ENCODE peak calls at places on chromosomes 12 and 14, in eight cellular contexts. U, W, E, R, L, J, T and D are unnamed samples.

GRCh38 chr14:31106768-31107167 is 80.6 kb upstream of the STRN3 start:
- DNase-seq in R (no peak), L (no peak), U (no peak), T (no peak), E (no peak), W (no peak), J (no peak), D (no peak)

GRCh38 chr12:71415336-71416231 is 24.0 kb upstream of the LGR5 start:
- DNase-seq in J (no peak), E (no peak), W (peak; percentile 14), U (no peak), R (no peak), L (peak; percentile 73), T (no peak), D (no peak)

GRCh38 chr14:99268776-99269510 is 3.1 kb downstream of the BCL11B start:
- DNase-seq in T (no peak), R (no peak), U (no peak), J (no peak), W (no peak), L (no peak), E (no peak), D (no peak)

GRCh38 chr12:95601626-95602025 is 50.4 kb upstream of the USP44 start:
- DNase-seq in J (no peak), W (no peak), T (no peak), E (no peak), L (no peak), R (no peak), U (no peak), D (no peak)

GRCh38 chr14:32559595-32559994 is 230.5 kb downstream of the AKAP6 start:
- DNase-seq in U (no peak), J (no peak), T (no peak), E (no peak), R (no peak), L (no peak), W (no peak), D (no peak)

GRCh38 chr14:53152627-53152908 is 555 bp downstream of the DDHD1 start:
- DNase-seq in R (no peak), E (no peak), L (no peak), J (no peak), T (peak; percentile 82), U (no peak), W (no peak), D (no peak)

GRCh38 chr12:28497889-28498411 is 307.7 kb downstream of the CCDC91 start:
- DNase-seq in U (no peak), R (no peak), W (peak; percentile 4), E (no peak), J (no peak), T (no peak), L (no peak), D (no peak)

GRCh38 chr12:132658149-132658905 is 28.8 kb downstream of the POLE start:
- DNase-seq in R (no peak), U (no peak), J (no peak), E (no peak), W (no peak), T (no peak), L (no peak), D (no peak)

GRCh38 chr14:35339761-35340406 is 47.7 kb downstream of the PSMA6 start:
- DNase-seq in E (peak; percentile 84), J (no peak), U (peak; percentile 68), L (no peak), T (no peak), W (no peak), R (no peak), D (no peak)

GRCh38 chr14:100047600-100047999 is 17.6 kb upstream of the EVL start:
- DNase-seq in W (no peak), U (no peak), L (no peak), J (no peak), T (no peak), R (no peak), E (no peak), D (no peak)

GRCh38 chr14:62800577-62800976 is 244.7 kb downstream of the KCNH5 start:
- DNase-seq in E (no peak), W (no peak), J (no peak), T (no peak), L (no peak), U (no peak), R (no peak), D (no peak)

GRCh38 chr12:94273272-94273671 is 124.9 kb downstream of the PLXNC1 start:
- DNase-seq in U (no peak), L (no peak), T (no peak), W (no peak), E (no peak), J (no peak), R (no peak), D (no peak)

GRCh38 chr14:99133563-99134332 is 138.2 kb downstream of the BCL11B start:
- DNase-seq in L (no peak), T (peak; percentile 71), W (no peak), E (no peak), U (peak; percentile 62), J (peak; percentile 26), R (peak; percentile 13), D (no peak)

GRCh38 chr12:121217761-121218160 is 7.8 kb downstream of the P2RX4 start:
- DNase-seq in U (no peak), T (no peak), J (no peak), W (no peak), L (no peak), R (peak; percentile 75), E (peak; percentile 3), D (no peak)

GRCh38 chr12:121093487-121093891 is 39.2 kb upstream of the P2RX7 start:
- DNase-seq in R (no peak), W (no peak), L (no peak), U (no peak), T (peak; percentile 69), J (no peak), E (no peak), D (no peak)

GRCh38 chr14:62694075-62694474 is 351.2 kb downstream of the KCNH5 start:
- DNase-seq in T (no peak), U (no peak), E (no peak), R (no peak), W (peak; percentile 64), L (no peak), J (no peak), D (no peak)

GRCh38 chr12:77696183-77696582 is 134.5 kb upstream of the NAV3 start:
- DNase-seq in W (no peak), L (no peak), E (no peak), J (no peak), R (no peak), T (no peak), U (no peak), D (no peak)

GRCh38 chr14:92457018-92457565 is 56.5 kb upstream of the RIN3 start:
- DNase-seq in R (no peak), T (no peak), J (no peak), E (no peak), W (no peak), L (no peak), U (no peak), D (no peak)

GRCh38 chr14:77979666-77980351 is 179.9 kb downstream of the ADCK1 start:
- DNase-seq in T (no peak), U (peak; percentile 30), J (no peak), L (peak; percentile 43), W (no peak), R (no peak), E (no peak), D (no peak)

GRCh38 chr14:51520087-51520486 is 131.6 kb upstream of the FRMD6 start:
- DNase-seq in L (no peak), J (no peak), E (no peak), R (no peak), T (no peak), W (no peak), U (no peak), D (no peak)

GRCh38 chr14:36515105-36515593 is 4.9 kb downstream of the NKX2-1 start:
- DNase-seq in T (no peak), U (no peak), R (no peak), W (no peak), J (no peak), L (no peak), E (no peak), D (no peak)
- H3K9me3 ChIP-seq in T (no peaks in the 10 kb centered on the region), U (no peaks in the 10 kb centered on the region), R (no peaks in the 10 kb centered on the region), W (no peaks in the 10 kb centered on the region), J (no peaks in the 10 kb centered on the region), L (no peaks in the 10 kb centered on the region), E (no peaks in the 10 kb centered on the region), D (no peaks in the 10 kb centered on the region)

GRCh38 chr12:6493580-6494350 is at the start of gene NCAPD2:
- DNase-seq in L (peak; percentile 98), R (peak; percentile 95), E (peak; percentile 96), J (peak; percentile 95), T (peak; percentile 98), W (peak; percentile 98), U (peak; percentile 98), D (peak; percentile 91)

GRCh38 chr12:6500466-6500865 is 6.6 kb downstream of the NCAPD2 start:
- DNase-seq in R (no peak), E (no peak), T (no peak), W (no peak), J (no peak), L (no peak), U (no peak), D (no peak)

GRCh38 chr12:6492838-6493579 is at the start of gene MRPL51:
- DNase-seq in U (peak; percentile 97), R (peak; percentile 98), W (peak; percentile 99), T (peak; percentile 99), E (peak; percentile 99), L (peak; percentile 96), J (peak; percentile 97), D (peak; percentile 93)

GRCh38 chr12:6494351-6494743 is 445 bp downstream of the NCAPD2 start:
- DNase-seq in U (no peak), E (no peak), L (no peak), W (no peak), J (no peak), R (no peak), T (no peak), D (no peak)

DNA sequence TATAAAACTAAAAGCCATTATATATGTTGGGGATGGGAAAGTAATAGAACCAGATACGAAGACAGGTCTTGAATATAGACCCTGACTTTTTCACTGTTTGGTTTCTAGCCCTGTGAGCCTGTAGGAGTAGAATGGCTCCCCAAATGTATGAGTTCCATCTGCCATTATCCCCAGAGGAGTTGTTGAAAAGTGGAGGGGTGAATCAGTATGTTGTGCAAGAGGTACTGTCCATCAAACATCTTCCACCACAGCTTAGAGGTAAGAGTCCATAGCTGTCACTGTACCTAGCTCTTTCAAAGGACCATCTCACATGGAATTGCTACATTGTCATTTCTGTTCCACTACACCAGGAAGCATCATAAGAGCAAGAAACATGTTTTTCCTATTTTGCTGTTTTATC is 1.1 kb downstream of the NCAPD2 start:
- DNase-seq in L (no peak), J (no peak), E (no peak), W (no peak), U (no peak), R (no peak), T (no peak), D (no peak)
- H3K27ac ChIP-seq in L (no peak overlapping the region), J (no peak overlapping the region), E (peak overlapping the region; percentile 95), W (no peak overlapping the region), U (no peak overlapping the region), R (no peak overlapping the region), T (no peak overlapping the region), D (no peak overlapping the region)

GRCh38 chr12:50488801-50489200 is 16.0 kb upstream of the DIP2B start:
- DNase-seq in W (no peak), E (no peak), U (no peak), R (no peak), J (no peak), L (no peak), T (no peak), D (no peak)
- H3K9me3 ChIP-seq in W (peaks cover 17% of the 10 kb centered on the region), E (no peaks in the 10 kb centered on the region), U (no peaks in the 10 kb centered on the region), R (peaks cover 13% of the 10 kb centered on the region), J (peaks cover 15% of the 10 kb centered on the region), L (no peaks in the 10 kb centered on the region), T (no peaks in the 10 kb centered on the region), D (no peaks in the 10 kb centered on the region)

DNA sequence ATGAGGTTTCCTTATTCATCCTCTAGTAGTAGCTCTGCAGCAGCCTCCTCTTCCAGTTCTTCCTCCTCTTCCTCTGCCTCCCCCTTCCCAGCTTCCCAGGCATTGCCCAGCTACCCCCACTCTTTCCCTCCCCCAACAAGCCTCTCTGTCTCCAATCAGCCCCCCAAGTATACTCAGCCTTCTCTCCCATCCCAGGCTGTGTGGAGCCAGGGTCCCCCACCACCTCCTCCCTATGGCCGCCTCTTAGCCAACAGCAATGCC is 7.3 kb upstream of the RNU7-1 start:
- DNase-seq in W (no peak), E (no peak), R (no peak), J (no peak), U (no peak), T (no peak), L (no peak), D (no peak)
- H3K27ac ChIP-seq in W (no peak overlapping the region), E (no peak overlapping the region), R (peak overlapping the region; percentile 92), J (peak overlapping the region; percentile 97), U (peak overlapping the region; percentile 93), T (no peak overlapping the region), L (peak overlapping the region; percentile 96), D (peak overlapping the region; percentile 89)